ENCODE peak calls at places on chromosomes 16 and 17, in eight cellular contexts. Z, H, W, O, I, A, N and J are unnamed samples.

GRCh38 chr16:80803341-80804060 is 897 bp downstream of the CDYL2 start:
- DNase-seq in Z (no peak), H (peak; percentile 90), W (no peak), O (no peak), I (no peak), A (peak; percentile 31), N (peak; percentile 41), J (no peak)

GRCh38 chr17:28982191-28982793 is 23.5 kb downstream of the SEZ6 start:
- DNase-seq in Z (no peak), H (no peak), W (peak; percentile 48), O (peak; percentile 29), I (no peak), A (no peak), N (peak; percentile 57), J (no peak)

GRCh38 chr16:28208824-28209223 is 2.9 kb downstream of the XPO6 start:
- DNase-seq in Z (no peak), H (no peak), W (no peak), O (no peak), I (no peak), A (no peak), N (no peak), J (no peak)

GRCh38 chr17:38334480-38335364 is 9.0 kb downstream of the GPR179 start:
- DNase-seq in Z (no peak), H (peak; percentile 80), W (no peak), O (no peak), I (no peak), A (no peak), N (no peak), J (no peak)

GRCh38 chr16:73879621-73880020 is 417.0 kb upstream of the PSMD7 start:
- DNase-seq in Z (no peak), H (no peak), W (no peak), O (no peak), I (no peak), A (no peak), N (no peak), J (no peak)

GRCh38 chr16:27761816-27762215 is 211.9 kb downstream of the KATNIP start:
- DNase-seq in Z (no peak), H (no peak), W (no peak), O (no peak), I (no peak), A (no peak), N (no peak), J (no peak)

GRCh38 chr17:73165616-73166404 is 1.0 kb downstream of the SSTR2 start:
- DNase-seq in Z (no peak), H (peak; percentile 77), W (no peak), O (no peak), I (no peak), A (no peak), N (no peak), J (no peak)

GRCh38 chr17:29358421-29358820 is 31.7 kb upstream of the TAOK1 start:
- DNase-seq in Z (no peak), H (no peak), W (no peak), O (no peak), I (no peak), A (no peak), N (no peak), J (no peak)

GRCh38 chr17:45825792-45826191 is 18.9 kb upstream of the SPPL2C start:
- DNase-seq in Z (no peak), H (no peak), W (no peak), O (no peak), I (no peak), A (no peak), N (no peak), J (no peak)

GRCh38 chr17:66215529-66215911 is 13.7 kb downstream of the APOH start:
- DNase-seq in Z (no peak), H (no peak), W (no peak), O (no peak), I (no peak), A (no peak), N (no peak), J (no peak)

GRCh38 chr16:28189237-28189636 is 22.5 kb downstream of the XPO6 start:
- DNase-seq in Z (no peak), H (no peak), W (no peak), O (no peak), I (no peak), A (peak; percentile 38), N (no peak), J (no peak)

GRCh38 chr17:66945451-66945850 is 19.1 kb upstream of the CACNG4 start:
- DNase-seq in Z (peak; percentile 47), H (no peak), W (no peak), O (no peak), I (peak; percentile 49), A (no peak), N (no peak), J (no peak)

GRCh38 chr17:45935710-45936509 is 41.6 kb downstream of the MAPT start:
- DNase-seq in Z (no peak), H (no peak), W (no peak), O (no peak), I (no peak), A (no peak), N (no peak), J (no peak)

GRCh38 chr16:74603848-74604247 is 3.1 kb downstream of the GLG1 start:
- DNase-seq in Z (no peak), H (no peak), W (no peak), O (no peak), I (no peak), A (no peak), N (peak; percentile 27), J (no peak)

GRCh38 chr16:50606431-50607050 is 58.3 kb downstream of the NKD1 start:
- DNase-seq in Z (no peak), H (peak; percentile 44), W (no peak), O (no peak), I (no peak), A (no peak), N (no peak), J (no peak)

GRCh38 chr16:86157616-86158247 is 258.8 kb downstream of the IRF8 start:
- DNase-seq in Z (no peak), H (no peak), W (no peak), O (no peak), I (no peak), A (no peak), N (no peak), J (no peak)
- TF ChIP-seq POLR2A in Z (no peak), H (no peak), W (no peak), O (no peak), I (no peak), A (no peak), N (no peak), J (no peak)

DNA sequence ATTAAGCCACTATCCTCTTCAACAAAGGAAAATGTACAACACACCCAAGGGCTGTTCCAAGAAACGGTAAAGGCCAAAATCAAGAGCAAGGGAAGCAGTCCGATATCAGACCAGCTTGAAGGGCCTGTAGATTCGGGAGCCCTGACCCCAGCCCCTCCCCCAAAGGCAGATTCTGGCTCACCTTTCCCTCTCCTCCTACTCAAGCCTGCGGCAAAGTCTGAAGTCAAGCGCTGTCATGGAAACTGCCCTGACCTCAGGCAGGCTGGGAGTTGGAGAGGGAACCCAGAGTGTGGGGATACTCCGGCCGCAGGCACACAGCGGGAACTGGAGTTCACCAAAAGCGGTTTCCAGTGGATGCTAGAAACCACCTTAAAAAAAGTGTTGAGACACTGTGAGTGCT is 1.8 kb downstream of the ALYREF start:
- DNase-seq in Z (no peak), H (no peak), W (no peak), O (no peak), I (peak; percentile 53), A (no peak), N (no peak), J (no peak)
- H3K27ac ChIP-seq in Z (no peak overlapping the region), H (no peak overlapping the region), W (no peak overlapping the region), O (no peak overlapping the region), I (no peak overlapping the region), A (no peak overlapping the region), N (no peak overlapping the region), J (no peak overlapping the region)

GRCh38 chr16:56943761-56944375 is 11.9 kb downstream of the HERPUD1 start:
- DNase-seq in Z (no peak), H (no peak), W (no peak), O (no peak), I (no peak), A (no peak), N (no peak), J (no peak)

GRCh38 chr16:56941856-56942331 is 10.0 kb downstream of the HERPUD1 start:
- DNase-seq in Z (no peak), H (no peak), W (no peak), O (no peak), I (no peak), A (no peak), N (no peak), J (no peak)

GRCh38 chr16:56938664-56939513 is 6.9 kb downstream of the HERPUD1 start:
- DNase-seq in Z (no peak), H (no peak), W (no peak), O (no peak), I (no peak), A (no peak), N (no peak), J (no peak)

GRCh38 chr16:56939801-56940200 is 7.9 kb downstream of the HERPUD1 start:
- DNase-seq in Z (no peak), H (no peak), W (no peak), O (no peak), I (no peak), A (no peak), N (no peak), J (no peak)

GRCh38 chr16:56941092-56941491 is 9.2 kb downstream of the HERPUD1 start:
- DNase-seq in Z (no peak), H (no peak), W (no peak), O (no peak), I (no peak), A (no peak), N (no peak), J (no peak)
- TF ChIP-seq POLR2A in Z (no peak), H (no peak), W (no peak), O (no peak), I (no peak), A (no peak), N (no peak), J (no peak)

DNA sequence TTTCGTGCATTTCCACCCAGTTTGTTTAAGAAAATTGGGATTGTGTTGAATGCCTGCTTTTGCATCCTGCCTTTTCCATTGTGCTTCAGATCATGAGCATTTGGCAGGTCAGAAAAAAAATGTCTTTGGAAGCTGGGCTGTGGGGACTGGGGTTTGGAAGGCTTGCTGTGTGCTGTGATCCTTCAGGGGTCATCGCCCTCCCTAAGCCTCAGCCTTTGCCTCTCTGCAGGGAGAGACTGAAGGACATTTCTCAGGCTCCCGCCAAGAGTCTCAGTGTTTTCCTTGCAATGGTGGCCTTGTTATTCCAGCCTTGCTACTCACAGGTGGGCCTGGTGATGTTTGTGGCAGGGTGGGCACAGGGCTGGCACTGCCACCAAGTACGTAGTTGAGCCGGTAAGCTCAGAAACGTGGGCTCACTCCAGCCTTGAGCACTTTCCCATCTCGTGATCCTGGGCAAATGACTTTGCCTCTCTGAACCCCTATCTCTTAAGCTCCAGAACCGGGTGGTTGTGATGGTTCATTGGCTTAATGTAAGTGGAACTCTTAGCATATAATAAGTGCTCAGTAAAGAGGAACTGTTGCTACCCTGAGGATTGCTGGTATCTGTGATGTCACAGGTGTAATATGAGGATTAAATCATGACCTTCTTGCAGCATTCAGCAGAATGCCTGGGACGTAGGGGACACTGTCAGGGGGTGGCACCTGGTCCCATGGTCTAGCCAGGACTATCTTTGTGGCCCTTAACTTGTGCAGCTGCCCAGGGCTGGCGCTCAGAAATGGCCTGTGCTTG is 69.1 kb downstream of the SREBF1 start:
- DNase-seq in Z (no peak), H (no peak), W (no peak), O (no peak), I (no peak), A (no peak), N (peak; percentile 42), J (no peak)
- H3K27ac ChIP-seq in Z (no peak overlapping the region), H (no peak overlapping the region), W (no peak overlapping the region), O (no peak overlapping the region), I (no peak overlapping the region), A (peak overlapping the region; percentile 80), N (no peak overlapping the region), J (no peak overlapping the region)